ENCODE peak calls at places on chromosomes 12 and 14, in six cellular contexts. L is retinal pigment epithelial cell; R is CD8-positive, alpha-beta T cell; A is lower leg skin; D is CD8-positive, alpha-beta memory T cell; T is lung. K is an unnamed sample.

GRCh38 chr12:30106204-30106603 is 322.5 kb upstream of the TMTC1 start:
- DNase-seq in R (no peak), A (no peak), L (no peak), T (no peak), D (no peak), K (no peak)

GRCh38 chr12:17278946-17279345 is 673.0 kb upstream of the LMO3 start:
- DNase-seq in T (no peak), L (no peak), A (no peak), R (no peak), D (no peak), K (no peak)

GRCh38 chr12:112705037-112705632 is 86.4 kb upstream of the RPH3A start:
- DNase-seq in T (no peak), A (no peak), L (no peak), D (no peak), R (no peak), K (no peak)

GRCh38 chr12:95182868-95183415 is 34.3 kb downstream of the FGD6 start:
- DNase-seq in R (no peak), D (no peak), T (no peak), A (no peak), L (no peak), K (no peak)

GRCh38 chr14:47269788-47270492 is 405.5 kb downstream of the MDGA2 start:
- DNase-seq in A (no peak), D (no peak), T (no peak), L (no peak), R (no peak), K (no peak)

GRCh38 chr12:97368462-97369150 is 94.0 kb upstream of the RMST start:
- DNase-seq in T (no peak), D (no peak), A (no peak), R (no peak), L (no peak), K (no peak)

GRCh38 chr12:28497889-28498411 is 307.7 kb downstream of the CCDC91 start:
- DNase-seq in R (no peak), T (no peak), L (no peak), D (no peak), A (no peak), K (no peak)

GRCh38 chr12:52319097-52319496 is 2.1 kb downstream of the KRT83 start:
- DNase-seq in A (peak), T (no peak), D (no peak), R (no peak), L (no peak), K (peak)

GRCh38 chr12:133057446-133057845 is 20.1 kb downstream of the ZNF84 start:
- DNase-seq in R (no peak), A (no peak), L (no peak), T (no peak), D (no peak), K (no peak)

GRCh38 chr12:110245278-110245868 is 35.7 kb upstream of the ATP2A2 start:
- DNase-seq in R (peak), D (peak), T (no peak), A (no peak), L (no peak), K (peak)

GRCh38 chr12:1457901-1458300 is 136.5 kb downstream of the FBXL14 start:
- DNase-seq in T (no peak), R (no peak), D (no peak), A (no peak), L (no peak), K (no peak)

GRCh38 chr12:19388131-19388549 is 51.2 kb upstream of the AEBP2 start:
- DNase-seq in R (no peak), A (peak), L (no peak), D (no peak), T (no peak), K (no peak)

GRCh38 chr12:120711411-120711810 is 1.2 kb downstream of the UNC119B start:
- DNase-seq in R (no peak), D (no peak), A (no peak), L (no peak), T (no peak), K (no peak)

GRCh38 chr14:26180221-26180620 is 417.6 kb downstream of the NOVA1 start:
- DNase-seq in R (no peak), T (no peak), A (no peak), L (no peak), D (no peak), K (no peak)

DNA sequence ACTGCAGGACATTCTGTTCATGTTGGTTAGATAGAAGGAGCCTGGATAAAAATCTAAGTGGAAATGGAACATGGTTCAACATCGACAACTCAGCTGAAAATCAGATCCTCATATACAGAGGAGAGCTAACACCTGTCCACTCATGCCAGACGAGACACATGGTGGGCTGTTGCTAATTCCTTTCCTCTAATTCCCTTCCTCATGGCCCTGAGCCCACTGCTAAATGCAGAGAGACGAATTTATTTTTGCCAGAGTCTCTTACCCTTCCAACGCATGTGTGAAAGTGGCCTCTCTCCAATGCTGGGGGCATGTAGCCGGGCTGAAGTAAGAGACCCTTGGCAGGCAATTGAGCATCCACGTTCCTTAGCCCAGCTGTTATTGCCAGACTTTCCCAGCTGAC is 28.8 kb downstream of the CORO1C start:
- DNase-seq in A (no peak), T (no peak), D (no peak), L (no peak), R (no peak), K (no peak)
- H3K4me3 ChIP-seq in A (no peak), T (no peak), D (no peak), L (no peak), R (no peak), K (no peak)

GRCh38 chr12:106133136-106134087 is 5.3 kb downstream of the NUAK1 start:
- DNase-seq in A (no peak), R (no peak), D (no peak), T (no peak), L (no peak), K (no peak)

GRCh38 chr12:106130474-106131113 is 8.2 kb downstream of the NUAK1 start:
- DNase-seq in D (no peak), R (no peak), L (no peak), A (peak), T (no peak), K (no peak)

GRCh38 chr12:106134294-106134949 is 4.3 kb downstream of the NUAK1 start:
- DNase-seq in D (no peak), L (no peak), A (no peak), T (no peak), R (no peak), K (no peak)

GRCh38 chr12:106131671-106132070 is 7.1 kb downstream of the NUAK1 start:
- DNase-seq in R (no peak), T (no peak), A (no peak), L (no peak), D (no peak), K (no peak)

DNA sequence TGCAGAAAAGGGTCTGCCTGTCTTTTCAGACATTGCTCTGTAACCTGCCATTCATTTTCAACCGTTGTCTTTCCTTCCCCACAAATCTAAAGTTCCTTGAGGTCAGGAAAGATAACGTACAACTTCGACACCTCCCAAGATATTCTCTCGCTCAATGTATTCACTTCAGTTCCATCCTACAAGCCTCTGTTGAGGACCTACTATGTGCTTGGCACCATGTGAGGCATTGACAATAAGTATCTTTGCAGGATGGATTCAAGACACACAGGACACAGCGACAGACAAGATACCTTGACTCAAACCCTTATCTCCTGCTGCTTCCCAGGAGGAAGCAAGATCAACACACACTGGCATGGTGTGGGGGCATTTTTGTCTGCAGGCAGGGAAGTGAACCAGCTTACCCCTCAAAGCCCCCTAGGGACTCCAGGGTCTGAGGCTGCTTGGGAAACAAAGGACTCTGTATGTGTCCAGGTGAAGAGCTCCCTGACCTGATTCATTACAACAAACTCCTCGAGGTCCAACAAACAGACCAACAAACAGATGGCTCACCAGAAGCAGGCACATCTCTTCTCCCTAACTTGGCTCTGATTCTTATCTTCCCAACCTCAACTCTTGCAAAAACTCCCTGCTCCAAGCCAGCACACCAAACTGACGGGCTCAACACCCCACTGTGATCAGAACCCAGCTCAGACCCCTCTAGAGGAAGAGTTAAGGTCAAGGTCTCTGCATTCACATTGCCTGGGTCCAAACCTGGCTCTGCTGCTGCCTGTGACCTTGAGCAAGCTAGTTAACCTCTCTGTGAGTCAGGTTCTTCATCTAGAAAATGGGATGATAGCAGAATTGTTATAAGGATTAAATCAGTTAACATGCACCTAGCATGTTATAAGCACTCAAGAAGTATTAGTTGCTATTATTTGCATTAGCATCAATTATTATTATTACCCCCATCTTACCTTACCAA is 6.3 kb downstream of the NUAK1 start:
- DNase-seq in T (no peak), A (no peak), L (no peak), D (no peak), R (no peak), K (no peak)
- H3K4me3 ChIP-seq in T (no peak), A (no peak), L (no peak), D (no peak), R (no peak), K (no peak)

DNA sequence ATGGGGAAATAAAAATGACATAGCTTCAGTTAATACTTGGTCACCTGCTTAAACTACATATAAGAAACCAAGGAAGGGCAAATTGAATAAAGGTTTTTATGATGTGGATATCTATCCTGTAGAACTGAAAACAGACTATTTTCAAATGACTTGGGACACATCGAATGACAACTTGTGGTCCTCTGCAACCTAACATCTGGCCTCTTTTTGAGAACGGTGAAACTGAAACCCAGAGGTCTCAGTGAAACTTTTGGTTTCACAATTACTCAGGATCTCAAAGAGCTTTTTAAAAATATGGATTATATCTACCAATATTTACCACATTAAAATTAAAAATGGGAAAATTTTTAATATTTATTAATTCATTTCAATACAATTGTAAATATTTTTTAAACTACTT is 65.2 kb downstream of the PPP2R5E start:
- DNase-seq in T (no peak), D (no peak), A (no peak), R (peak), L (no peak), K (peak)
- H3K4me3 ChIP-seq in T (no peak), D (no peak), A (no peak), R (no peak), L (no peak), K (no peak)

DNA sequence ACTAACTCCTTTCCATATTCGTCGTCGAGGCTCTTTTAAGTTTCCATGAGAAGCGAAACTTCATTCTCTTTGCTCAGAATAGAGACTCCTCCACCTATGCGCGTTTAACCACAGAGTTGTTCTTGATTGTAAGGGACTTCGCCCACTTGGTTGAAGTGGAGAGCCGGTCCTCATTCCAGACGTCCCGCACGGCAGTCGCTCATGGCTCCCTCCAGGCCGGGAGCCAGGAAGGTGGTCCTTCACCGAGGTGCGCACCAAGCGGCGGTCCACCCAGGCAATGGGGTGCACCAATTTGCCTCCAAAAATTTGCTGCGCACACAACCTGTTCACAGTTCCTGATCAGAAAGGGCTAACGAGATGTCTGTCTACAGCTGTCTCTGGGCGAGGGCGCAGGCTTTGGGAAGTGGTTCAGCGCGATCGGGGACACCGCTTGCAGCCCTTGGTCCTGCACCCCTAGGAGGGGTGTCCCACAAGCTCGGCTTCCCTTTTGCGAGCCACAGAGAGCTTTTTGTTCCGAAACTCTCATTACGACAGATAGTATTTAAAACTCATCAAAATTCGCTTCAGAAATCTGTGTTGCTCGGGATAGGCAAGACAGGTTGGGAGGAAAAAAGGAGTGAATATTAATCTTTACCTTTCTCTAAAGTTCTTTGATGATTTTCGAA is 6.5 kb upstream of the ALX1 start:
- DNase-seq in D (no peak), R (no peak), L (no peak), T (no peak), A (peak), K (no peak)
- H3K4me3 ChIP-seq in D (no peak), R (no peak), L (no peak), T (no peak), A (no peak), K (no peak)

GRCh38 chr12:124392271-124392990 is 97.5 kb downstream of the RFLNA start:
- DNase-seq in A (peak), D (no peak), L (no peak), T (no peak), R (no peak), K (no peak)
- H3K4me3 ChIP-seq in A (no peak), D (no peak), L (no peak), T (no peak), R (no peak), K (no peak)

GRCh38 chr12:66087365-66087943 is 43.1 kb downstream of the LLPH start:
- DNase-seq in L (no peak), R (peak), A (peak), T (peak), D (peak), K (peak)

GRCh38 chr12:66090157-66090556 is 40.4 kb downstream of the LLPH start:
- DNase-seq in D (no peak), A (no peak), R (no peak), T (no peak), L (no peak), K (no peak)

GRCh38 chr12:66092559-66093269 is 37.8 kb downstream of the LLPH start:
- DNase-seq in R (no peak), A (no peak), D (no peak), L (no peak), T (no peak), K (no peak)
- H3K4me3 ChIP-seq in R (no peak), A (no peak), D (no peak), L (no peak), T (no peak), K (no peak)

GRCh38 chr14:64704743-64705405 is 650 bp downstream of the PLEKHG3 start:
- DNase-seq in R (no peak), T (no peak), L (no peak), D (no peak), A (peak), K (no peak)

GRCh38 chr14:64706552-64707193 is 2.4 kb downstream of the PLEKHG3 start:
- DNase-seq in D (no peak), T (no peak), A (peak), L (no peak), R (no peak), K (no peak)

GRCh38 chr14:64704145-64704742 is at the start of gene PLEKHG3:
- DNase-seq in T (peak), L (no peak), D (peak), A (peak), R (no peak), K (no peak)

GRCh38 chr14:64706119-64706465 is 1.9 kb downstream of the PLEKHG3 start:
- DNase-seq in D (no peak), L (no peak), A (peak), T (no peak), R (no peak), K (no peak)

GRCh38 chr14:64705406-64706118 is 1.3 kb downstream of the PLEKHG3 start:
- DNase-seq in L (no peak), D (no peak), R (no peak), A (peak), T (no peak), K (no peak)
- H3K4me3 ChIP-seq in L (peak), D (peak), R (peak), A (peak), T (peak), K (no peak)

GRCh38 chr12:129136694-129137325 is 283.5 kb downstream of the GLT1D1 start:
- DNase-seq in D (no peak), R (no peak), T (no peak), L (no peak), A (no peak), K (no peak)
- H3K4me3 ChIP-seq in D (no peak), R (no peak), T (no peak), L (no peak), A (no peak), K (no peak)